ENCODE peak calls at places on chromosomes 2 and 18, in five cellular contexts. G, E, P, R and M are unnamed samples.

GRCh38 chr2:191740016-191740419 is 62.1 kb downstream of the NABP1 start:
- DNase-seq in G (no peak), E (no peak), P (peak; percentile 49), R (peak; percentile 48), M (no peak)

GRCh38 chr2:200330351-200331120 is 24.0 kb downstream of the SPATS2L start:
- DNase-seq in G (no peak), E (no peak), P (no peak), R (no peak), M (no peak)

GRCh38 chr2:222057249-222058073 is 241.3 kb downstream of the PAX3 start:
- DNase-seq in G (peak; percentile 58), E (no peak), P (peak; percentile 52), R (no peak), M (no peak)

GRCh38 chr2:9262671-9263171 is 56.1 kb downstream of the ASAP2 start:
- DNase-seq in G (no peak), E (no peak), P (peak; percentile 19), R (no peak), M (no peak)

GRCh38 chr2:190636362-190636761 is 12.5 kb upstream of the NAB1 start:
- DNase-seq in G (no peak), E (no peak), P (peak; percentile 85), R (peak; percentile 88), M (no peak)

GRCh38 chr2:42907835-42908234 is 115.5 kb upstream of the HAAO start:
- DNase-seq in G (no peak), E (no peak), P (no peak), R (no peak), M (no peak)

GRCh38 chr2:64273524-64274398 is 129.5 kb upstream of the PELI1 start:
- DNase-seq in G (no peak), E (peak; percentile 33), P (peak; percentile 98), R (peak; percentile 95), M (no peak)

GRCh38 chr2:54429811-54430600 is 26.1 kb upstream of the SPTBN1 start:
- DNase-seq in G (no peak), E (no peak), P (no peak), R (no peak), M (no peak)

GRCh38 chr2:235669269-235669831 is 175.5 kb downstream of the AGAP1 start:
- DNase-seq in G (no peak), E (peak; percentile 72), P (peak; percentile 83), R (peak; percentile 77), M (no peak)

GRCh38 chr18:1914489-1914888 is 656.8 kb downstream of the METTL4 start:
- DNase-seq in G (peak; percentile 58), E (no peak), P (no peak), R (peak; percentile 9), M (no peak)

GRCh38 chr18:3526421-3527354 is 76.7 kb downstream of the TGIF1 start:
- DNase-seq in G (peak; percentile 56), E (no peak), P (peak; percentile 12), R (peak; percentile 86), M (no peak)

GRCh38 chr18:8773980-8774379 is 68.6 kb downstream of the MTCL1 start:
- DNase-seq in G (no peak), E (no peak), P (peak; percentile 55), R (peak; percentile 58), M (no peak)

GRCh38 chr18:59357928-59358327 is 1.1 kb downstream of the LMAN1 start:
- DNase-seq in G (peak; percentile 47), E (no peak), P (peak; percentile 90), R (peak; percentile 92), M (no peak)

GRCh38 chr2:187847245-187848208 is 293.3 kb upstream of the TFPI start:
- DNase-seq in G (no peak), E (no peak), P (no peak), R (no peak), M (no peak)

GRCh38 chr2:19688059-19688458 is 213.7 kb downstream of the TTC32 start:
- DNase-seq in G (no peak), E (no peak), P (no peak), R (no peak), M (no peak)

GRCh38 chr2:60215295-60215990 is 338.0 kb downstream of the BCL11A start:
- DNase-seq in G (no peak), E (no peak), P (no peak), R (no peak), M (no peak)

GRCh38 chr2:161045726-161046125 is 114.5 kb upstream of the TANK start:
- DNase-seq in G (no peak), E (no peak), P (peak; percentile 35), R (peak; percentile 50), M (no peak)

GRCh38 chr2:219469186-219469724 is 29.4 kb upstream of the GMPPA start:
- DNase-seq in G (no peak), E (no peak), P (peak; percentile 91), R (peak; percentile 81), M (no peak)

GRCh38 chr2:161576421-161576820 is 47.8 kb upstream of the SLC4A10 start:
- DNase-seq in G (peak; percentile 68), E (no peak), P (peak; percentile 23), R (no peak), M (no peak)

GRCh38 chr2:233404227-233404626 is 49.9 kb downstream of the DGKD start:
- DNase-seq in G (peak; percentile 80), E (peak; percentile 75), P (peak; percentile 52), R (no peak), M (peak; percentile 78)

GRCh38 chr2:173990970-173991819 is 26.0 kb upstream of the SP3 start:
- DNase-seq in G (no peak), E (peak; percentile 79), P (peak; percentile 83), R (peak; percentile 65), M (no peak)

GRCh38 chr2:46470114-46470628 is 9.2 kb upstream of the TMEM247 start:
- DNase-seq in G (no peak), E (no peak), P (no peak), R (no peak), M (no peak)

GRCh38 chr18:59265246-59266018 is 7.8 kb downstream of the RAX start:
- DNase-seq in G (peak; percentile 61), E (no peak), P (peak; percentile 26), R (no peak), M (no peak)

GRCh38 chr2:231161252-231162035 is 36.6 kb upstream of the HTR2B start:
- DNase-seq in G (no peak), E (no peak), P (no peak), R (no peak), M (no peak)

GRCh38 chr2:215728504-215729065 is 284.8 kb downstream of the MREG start:
- DNase-seq in G (peak; percentile 51), E (no peak), P (peak; percentile 93), R (peak; percentile 100), M (no peak)

GRCh38 chr18:23240609-23240930 is 105.3 kb downstream of the CABLES1 start:
- DNase-seq in G (no peak), E (no peak), P (no peak), R (no peak), M (no peak)

GRCh38 chr18:23238152-23238531 is 102.9 kb downstream of the CABLES1 start:
- DNase-seq in G (no peak), E (peak; percentile 65), P (peak; percentile 95), R (peak; percentile 92), M (no peak)

GRCh38 chr18:23238651-23239349 is 103.5 kb downstream of the CABLES1 start:
- DNase-seq in G (no peak), E (no peak), P (peak; percentile 37), R (peak; percentile 64), M (no peak)

GRCh38 chr18:23239885-23240608 is 104.8 kb downstream of the CABLES1 start:
- DNase-seq in G (no peak), E (no peak), P (no peak), R (no peak), M (no peak)

DNA sequence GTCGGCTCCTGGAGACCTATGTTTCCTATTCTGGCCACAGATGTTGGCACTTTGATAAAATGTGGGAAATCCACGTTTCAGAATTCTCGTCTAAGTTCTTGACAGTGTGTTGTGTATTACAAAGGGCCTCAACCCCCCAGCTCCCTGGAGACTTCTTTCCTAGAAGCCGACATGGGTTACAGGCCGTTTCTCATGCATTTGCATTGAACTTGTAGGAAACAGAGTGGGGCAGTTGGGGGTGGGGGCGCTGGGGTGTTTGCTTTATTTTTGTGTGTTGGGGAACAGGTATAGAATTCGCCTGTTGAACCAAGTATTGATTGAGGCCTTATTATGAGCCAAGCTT is 104.0 kb downstream of the CABLES1 start:
- DNase-seq in G (no peak), E (no peak), P (no peak), R (no peak), M (no peak)
- H3K27ac ChIP-seq in G (no peak overlapping the region), E (no peak overlapping the region), P (no peak overlapping the region), R (no peak overlapping the region), M (no peak overlapping the region)

DNA sequence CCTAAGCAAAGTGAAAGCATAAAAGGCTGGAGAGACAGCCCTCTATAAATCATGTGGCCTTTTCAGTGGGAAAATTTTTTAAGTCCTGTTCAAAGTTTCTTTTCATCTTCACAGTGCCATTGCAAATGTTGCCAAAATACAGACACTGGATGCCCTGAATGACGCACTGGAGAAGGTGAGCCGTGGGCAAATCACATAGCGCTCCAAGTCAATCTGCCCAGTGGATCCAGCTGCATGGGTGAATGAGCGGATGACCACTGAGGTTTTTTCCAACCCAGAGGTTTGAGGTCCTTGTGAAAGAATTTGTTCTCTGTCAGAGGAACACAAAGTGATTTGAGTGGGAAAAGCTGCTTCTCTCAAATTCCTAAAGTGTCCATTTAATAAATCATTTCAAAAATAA is 11.8 kb downstream of the DAPL1 start:
- DNase-seq in G (no peak), E (no peak), P (no peak), R (peak; percentile 54), M (no peak)
- H3K27ac ChIP-seq in G (no peak overlapping the region), E (no peak overlapping the region), P (no peak overlapping the region), R (no peak overlapping the region), M (no peak overlapping the region)

DNA sequence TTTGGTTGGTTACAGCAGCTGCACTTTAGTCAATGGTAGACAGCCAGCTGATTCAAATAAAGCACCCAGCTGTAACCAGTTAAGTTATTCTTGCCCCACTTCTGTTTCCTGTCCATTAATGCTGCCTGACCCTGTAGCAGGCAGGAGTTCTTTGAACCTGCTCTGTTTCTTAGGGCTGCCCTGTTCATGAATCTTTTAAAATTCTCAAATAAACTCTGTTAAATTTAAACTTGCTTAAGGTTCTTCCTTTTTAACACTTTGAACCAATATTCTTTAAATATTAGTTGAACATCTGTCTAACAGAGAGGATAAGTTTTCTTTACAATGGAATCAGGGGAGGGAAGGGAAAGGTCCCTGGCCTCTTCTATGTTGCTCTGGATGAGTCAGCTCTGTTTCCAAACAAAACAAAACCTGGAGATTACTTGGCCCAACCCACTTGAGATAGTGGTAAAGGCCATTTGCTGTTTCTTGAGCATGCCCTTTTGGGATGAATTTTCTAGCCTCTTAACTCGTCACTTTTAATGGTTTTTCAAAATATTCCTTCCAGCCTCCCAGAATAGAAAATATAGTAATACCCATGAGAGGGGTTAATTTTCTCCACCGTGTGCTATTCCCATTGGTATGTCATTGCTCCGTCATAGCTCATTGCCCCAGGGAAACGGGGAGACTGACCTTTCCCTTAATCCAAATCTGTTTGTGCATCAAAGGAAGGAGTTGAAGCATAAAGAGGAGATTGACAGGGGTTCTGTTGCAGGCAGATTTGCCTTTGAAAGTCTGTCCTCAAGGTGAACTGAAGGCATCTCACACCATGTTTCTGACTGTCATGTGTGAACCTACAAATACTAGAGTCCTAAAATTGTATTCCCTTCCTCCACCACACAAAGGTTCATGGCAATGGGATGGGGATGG is 112.2 kb upstream of the FHL2 start:
- DNase-seq in G (no peak), E (no peak), P (peak; percentile 42), R (peak; percentile 40), M (no peak)
- H3K27ac ChIP-seq in G (no peak overlapping the region), E (no peak overlapping the region), P (no peak overlapping the region), R (no peak overlapping the region), M (no peak overlapping the region)

DNA sequence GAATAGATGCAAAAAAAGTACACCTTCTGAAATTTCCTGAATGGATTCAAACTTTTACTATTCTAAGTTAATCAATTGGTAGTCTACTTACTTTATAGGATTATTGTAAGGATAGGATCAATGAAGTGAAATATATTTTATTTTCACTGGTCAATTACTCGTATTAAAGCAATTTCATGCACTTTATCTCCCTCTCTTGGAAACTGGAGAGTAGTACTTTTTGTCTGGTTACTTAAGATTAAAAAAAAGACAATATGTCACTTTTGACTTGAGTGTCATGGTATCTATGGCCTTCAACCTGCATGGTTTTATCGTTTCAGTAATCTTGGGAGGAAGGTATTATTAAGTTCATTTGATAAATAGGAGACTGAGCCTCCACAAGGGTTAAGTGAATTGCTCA is 1.0 kb upstream of the KYNU start:
- DNase-seq in G (no peak), E (no peak), P (peak; percentile 22), R (no peak), M (no peak)
- H3K27ac ChIP-seq in G (no peak overlapping the region), E (no peak overlapping the region), P (no peak overlapping the region), R (no peak overlapping the region), M (no peak overlapping the region)